ENCODE peak calls at places on chromosomes 11 and 22, in seven cellular contexts. C, Q, J, V, L, W and H are unnamed samples.

GRCh38 chr22:21816787-21817496 is 50.5 kb downstream of the MAPK1 start:
- DNase-seq in C (peak), Q (no peak), J (peak), V (peak), L (peak), W (no peak), H (no peak)

GRCh38 chr11:61059260-61059752 is 43.0 kb upstream of the CD5 start:
- DNase-seq in C (no peak), Q (peak), J (no peak), V (no peak), L (no peak), W (no peak), H (no peak)

GRCh38 chr22:43991316-43992020 is 32.6 kb upstream of the PARVB start:
- DNase-seq in C (no peak), Q (no peak), J (no peak), V (no peak), L (no peak), W (no peak), H (no peak)

GRCh38 chr22:36584666-36585065 is 55.7 kb upstream of the EIF3D start:
- DNase-seq in C (no peak), Q (no peak), J (no peak), V (no peak), L (no peak), W (no peak), H (no peak)

GRCh38 chr11:4030197-4030596 is 64.4 kb upstream of the RRM1 start:
- DNase-seq in C (no peak), Q (no peak), J (no peak), V (no peak), L (no peak), W (no peak), H (no peak)

GRCh38 chr11:19524171-19524671 is 188.4 kb upstream of the NAV2 start:
- DNase-seq in C (no peak), Q (no peak), J (peak), V (peak), L (no peak), W (no peak), H (no peak)

GRCh38 chr11:16992846-16993245 is 21.4 kb downstream of the PLEKHA7 start:
- DNase-seq in C (no peak), Q (no peak), J (no peak), V (no peak), L (no peak), W (no peak), H (no peak)

GRCh38 chr22:50470491-50470890 is 4.3 kb downstream of the SBF1 start:
- DNase-seq in C (no peak), Q (no peak), J (no peak), V (no peak), L (no peak), W (no peak), H (no peak)

GRCh38 chr11:70477607-70478006 is 79.3 kb downstream of the CTTN start:
- DNase-seq in C (no peak), Q (no peak), J (no peak), V (no peak), L (no peak), W (no peak), H (no peak)

GRCh38 chr11:87743002-87743401 is 432.2 kb downstream of the RAB38 start:
- DNase-seq in C (no peak), Q (no peak), J (no peak), V (no peak), L (no peak), W (no peak), H (no peak)

GRCh38 chr22:35743466-35743865 is 25.8 kb downstream of the APOL5 start:
- DNase-seq in C (no peak), Q (no peak), J (no peak), V (no peak), L (no peak), W (no peak), H (no peak)

GRCh38 chr22:27416553-27417427 is 384.8 kb downstream of the MN1 start:
- DNase-seq in C (no peak), Q (no peak), J (peak), V (peak), L (peak), W (no peak), H (no peak)

GRCh38 chr11:44112083-44112865 is 16.8 kb downstream of the EXT2 start:
- DNase-seq in C (no peak), Q (no peak), J (peak), V (peak), L (no peak), W (no peak), H (no peak)

GRCh38 chr11:36186340-36186739 is 102.9 kb downstream of the COMMD9 start:
- DNase-seq in C (no peak), Q (no peak), J (peak), V (peak), L (peak), W (no peak), H (no peak)

GRCh38 chr11:82782825-82783374 is 49.2 kb upstream of the FAM181B start:
- DNase-seq in C (no peak), Q (no peak), J (no peak), V (no peak), L (no peak), W (no peak), H (no peak)

GRCh38 chr11:69442807-69443137 is 38.7 kb upstream of the LINC01488 start:
- DNase-seq in C (no peak), Q (no peak), J (peak), V (no peak), L (no peak), W (no peak), H (no peak)

GRCh38 chr22:30361916-30362631 is 5.3 kb downstream of the CCDC157 start:
- DNase-seq in C (no peak), Q (no peak), J (no peak), V (no peak), L (no peak), W (no peak), H (no peak)

GRCh38 chr22:42621505-42622002 is 6.9 kb upstream of the POLDIP3 start:
- DNase-seq in C (peak), Q (no peak), J (peak), V (peak), L (no peak), W (no peak), H (peak)

GRCh38 chr11:108131993-108132392 is 10.6 kb downstream of the ACAT1 start:
- DNase-seq in C (no peak), Q (no peak), J (no peak), V (peak), L (no peak), W (peak), H (no peak)

GRCh38 chr11:79413258-79413657 is 27.6 kb downstream of the TENM4 start:
- DNase-seq in C (no peak), Q (peak), J (peak), V (peak), L (peak), W (peak), H (no peak)

GRCh38 chr11:66071326-66071870 is 1.3 kb downstream of the PACS1 start:
- DNase-seq in C (no peak), Q (no peak), J (no peak), V (peak), L (no peak), W (no peak), H (no peak)

GRCh38 chr11:122226810-122227379 is 110.9 kb upstream of the BLID start:
- DNase-seq in C (no peak), Q (no peak), J (peak), V (no peak), L (no peak), W (no peak), H (no peak)

GRCh38 chr11:128324531-128325141 is 262.7 kb downstream of the ETS1 start:
- DNase-seq in C (peak), Q (no peak), J (no peak), V (no peak), L (no peak), W (peak), H (no peak)

GRCh38 chr22:23192133-23192532 is 11.8 kb downstream of the BCR start:
- DNase-seq in C (no peak), Q (no peak), J (no peak), V (no peak), L (no peak), W (no peak), H (no peak)

GRCh38 chr11:77065878-77066228 is 918 bp upstream of the CAPN5 start:
- DNase-seq in C (no peak), Q (peak), J (peak), V (peak), L (no peak), W (no peak), H (peak)

GRCh38 chr11:119049081-119049480 is 7.9 kb downstream of the HYOU1 start:
- DNase-seq in C (no peak), Q (no peak), J (no peak), V (no peak), L (no peak), W (no peak), H (no peak)

GRCh38 chr22:42202669-42203068 is 67.8 kb downstream of the TCF20 start:
- DNase-seq in C (peak), Q (no peak), J (peak), V (peak), L (peak), W (no peak), H (no peak)

GRCh38 chr22:50148991-50149721 is 21.4 kb upstream of the PANX2 start:
- DNase-seq in C (peak), Q (peak), J (peak), V (peak), L (no peak), W (no peak), H (peak)

GRCh38 chr11:92852203-92852602 is 117.2 kb upstream of the MTNR1B start:
- DNase-seq in C (no peak), Q (no peak), J (no peak), V (no peak), L (no peak), W (no peak), H (no peak)

GRCh38 chr11:92859290-92859689 is 110.2 kb upstream of the MTNR1B start:
- DNase-seq in C (no peak), Q (no peak), J (no peak), V (no peak), L (no peak), W (no peak), H (no peak)

GRCh38 chr11:92852946-92853345 is 116.5 kb upstream of the MTNR1B start:
- DNase-seq in C (no peak), Q (no peak), J (no peak), V (no peak), L (no peak), W (no peak), H (no peak)

GRCh38 chr11:92854162-92854561 is 115.3 kb upstream of the MTNR1B start:
- DNase-seq in C (no peak), Q (no peak), J (no peak), V (no peak), L (no peak), W (no peak), H (no peak)

DNA sequence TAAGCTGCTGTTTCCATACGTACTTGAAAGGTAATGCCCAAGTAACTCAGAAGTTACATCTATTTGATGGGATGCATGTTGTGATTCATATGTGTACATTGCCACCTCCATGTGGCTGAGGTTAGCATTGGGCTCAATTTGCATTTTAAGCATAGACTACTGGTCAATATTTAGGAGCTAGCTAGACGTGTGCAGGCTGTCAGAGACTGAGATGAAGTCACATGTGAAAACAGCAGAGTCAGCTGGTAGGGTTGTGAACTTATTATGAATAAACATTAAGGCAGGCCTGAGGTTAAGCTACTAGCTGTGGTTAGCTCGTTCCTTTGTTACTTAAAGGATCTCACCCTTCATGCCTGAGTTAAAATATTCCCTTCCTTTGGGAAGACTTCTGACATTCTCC is 114.5 kb upstream of the MTNR1B start:
- DNase-seq in C (no peak), Q (no peak), J (no peak), V (no peak), L (no peak), W (no peak), H (no peak)
- TF ChIP-seq CTCF in C (no peak), Q (no peak), J (no peak), V (no peak), L (no peak), W (no peak), H (no peak)

DNA sequence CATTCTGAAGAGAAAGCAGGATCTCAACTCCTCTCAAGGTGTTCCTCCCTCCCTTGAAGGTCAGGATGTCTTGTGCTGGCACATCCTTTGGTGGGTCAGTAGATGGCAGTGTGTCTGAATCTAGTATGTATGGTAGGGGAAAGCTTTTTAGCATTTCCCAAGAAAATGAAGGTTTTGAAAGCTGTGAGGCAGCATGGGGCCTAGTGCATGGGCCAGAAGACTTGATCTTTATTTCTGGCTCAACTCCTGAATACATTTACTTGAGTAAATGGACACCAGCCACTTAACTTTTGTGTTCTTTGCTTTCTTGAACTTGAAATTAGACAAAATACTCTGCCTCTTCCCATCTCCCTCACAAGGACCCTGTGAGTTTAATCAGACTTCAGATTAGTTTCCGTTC is 289.0 kb downstream of the CASP12 start:
- DNase-seq in C (no peak), Q (no peak), J (peak), V (peak), L (peak), W (no peak), H (no peak)
- TF ChIP-seq CTCF in C (peak), Q (peak), J (peak), V (peak), L (peak), W (peak), H (peak)

GRCh38 chr11:40716344-40717178 is 742.9 kb downstream of the LRRC4C start:
- DNase-seq in C (no peak), Q (no peak), J (no peak), V (no peak), L (no peak), W (no peak), H (no peak)

GRCh38 chr11:40722179-40722795 is 737.2 kb downstream of the LRRC4C start:
- DNase-seq in C (no peak), Q (no peak), J (peak), V (peak), L (no peak), W (no peak), H (no peak)
- TF ChIP-seq CTCF in C (no peak), Q (no peak), J (peak), V (peak), L (peak), W (peak), H (peak)

GRCh38 chr11:783581-784015 is 6.3 kb downstream of the CEND1 start:
- DNase-seq in C (no peak), Q (no peak), J (peak), V (peak), L (peak), W (no peak), H (no peak)
- TF ChIP-seq CTCF in C (no peak), Q (peak), J (peak), V (peak), L (peak), W (peak), H (peak)

GRCh38 chr11:68025047-68025446 is 5.4 kb upstream of the NDUFS8 start:
- DNase-seq in C (no peak), Q (no peak), J (no peak), V (no peak), L (no peak), W (no peak), H (no peak)
- TF ChIP-seq CTCF in C (no peak), Q (no peak), J (no peak), V (no peak), L (no peak), W (no peak), H (no peak)

DNA sequence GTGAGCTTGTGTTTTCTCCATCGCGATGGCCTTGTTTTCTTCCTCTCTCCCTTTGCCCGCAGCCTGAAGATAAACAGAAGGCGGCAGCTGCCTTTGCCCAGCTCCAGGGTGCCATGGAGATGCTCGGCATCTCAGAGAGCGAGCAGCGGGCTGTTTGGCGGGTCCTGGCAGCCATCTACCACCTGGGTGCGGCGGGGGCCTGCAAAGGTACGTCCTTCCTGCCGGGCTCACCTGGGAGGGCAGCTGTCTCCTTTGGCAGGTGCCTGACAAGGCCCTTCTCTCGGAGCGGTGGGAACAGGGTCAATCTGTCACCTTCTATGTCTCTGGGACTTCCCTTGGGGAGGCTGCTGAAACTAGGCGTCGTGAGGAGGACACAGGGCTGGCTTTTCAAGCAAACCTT is 55.9 kb downstream of the MYO18B start:
- DNase-seq in C (no peak), Q (no peak), J (no peak), V (no peak), L (no peak), W (no peak), H (no peak)
- TF ChIP-seq CTCF in C (no peak), Q (no peak), J (no peak), V (no peak), L (no peak), W (no peak), H (no peak)

DNA sequence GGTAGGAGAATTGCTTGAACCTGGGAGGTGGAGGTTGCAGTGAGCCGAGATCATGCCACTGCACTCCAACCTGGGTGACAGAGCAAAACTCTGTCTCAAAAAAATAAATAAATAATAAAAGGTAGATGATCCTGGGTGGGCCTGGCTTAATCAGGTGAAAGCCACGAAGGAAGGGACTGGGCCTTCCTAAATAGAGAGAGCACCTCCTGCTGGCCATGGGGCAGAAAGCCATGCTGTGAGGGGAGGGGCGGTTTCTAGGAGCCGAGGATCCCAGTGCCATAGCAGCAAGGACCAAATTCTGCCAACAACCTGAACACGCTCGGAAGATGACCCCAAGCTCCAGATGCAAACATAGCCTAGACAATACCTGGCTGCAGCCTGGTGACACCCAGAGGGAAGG is 24.5 kb upstream of the DGKZ start:
- DNase-seq in C (no peak), Q (no peak), J (no peak), V (peak), L (no peak), W (no peak), H (no peak)
- TF ChIP-seq CTCF in C (no peak), Q (no peak), J (peak), V (peak), L (peak), W (no peak), H (peak)